ENCODE peak calls at places on chromosomes 6 and 20, in four cellular contexts. K, O, D and W are unnamed samples.

GRCh38 chr6:37316071-37316470 is 37.7 kb upstream of the RNF8 start:
- DNase-seq in K (no peak), O (no peak), D (no peak), W (no peak)

GRCh38 chr6:36285797-36286196 is 15.9 kb downstream of the PNPLA1 start:
- DNase-seq in K (no peak), O (no peak), D (no peak), W (no peak)

GRCh38 chr6:2378046-2378657 is 132.7 kb upstream of the GMDS start:
- DNase-seq in K (no peak), O (no peak), D (no peak), W (no peak)

GRCh38 chr20:57811373-57812020 is 101.7 kb upstream of the PMEPA1 start:
- DNase-seq in K (no peak), O (no peak), D (no peak), W (no peak)

GRCh38 chr6:53042112-53042511 is 23.1 kb upstream of the FBXO9 start:
- DNase-seq in K (peak), O (no peak), D (no peak), W (no peak)

GRCh38 chr6:36753671-36754485 is 56.3 kb downstream of the RAB44 start:
- DNase-seq in K (no peak), O (no peak), D (peak), W (no peak)

GRCh38 chr6:44312901-44313788 is at the start of gene AARS2:
- DNase-seq in K (peak), O (peak), D (peak), W (peak)

GRCh38 chr6:49202923-49203322 is 260.1 kb downstream of the MMUT start:
- DNase-seq in K (no peak), O (no peak), D (no peak), W (no peak)

GRCh38 chr6:93305088-93305487 is 114.3 kb downstream of the EPHA7 start:
- DNase-seq in K (no peak), O (no peak), D (no peak), W (no peak)

DNA sequence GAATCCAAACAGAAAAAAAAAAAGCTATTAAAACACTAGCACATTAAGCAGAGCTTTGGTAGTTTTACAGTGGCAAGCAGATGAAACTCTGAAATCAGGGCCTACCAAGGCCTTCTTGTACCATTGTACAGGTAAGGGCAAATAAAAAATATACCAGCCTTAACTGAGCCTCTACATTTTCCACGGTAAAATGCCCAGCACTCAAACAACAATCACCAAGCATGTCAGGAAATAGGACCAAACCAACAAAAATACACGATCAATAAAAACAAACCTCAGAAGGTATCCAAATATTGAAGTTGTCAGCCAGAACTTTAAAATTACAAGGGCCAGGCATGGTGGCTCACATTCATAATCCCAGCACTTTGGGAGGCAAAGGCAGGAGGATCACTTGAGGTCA is 18.3 kb downstream of the TRERF1 start:
- DNase-seq in K (no peak), O (no peak), D (no peak), W (no peak)
- TF ChIP-seq REST in K (no peak), O (no peak), D (no peak), W (no peak)

GRCh38 chr6:117619178-117619577 is 16.9 kb upstream of the GOPC start:
- DNase-seq in K (no peak), O (no peak), D (no peak), W (no peak)
- TF ChIP-seq GABPA in K (no peak), O (no peak), D (no peak), W (no peak)

GRCh38 chr20:3470627-3471396 is at the start of gene ATRN:
- DNase-seq in K (peak), O (peak), D (peak), W (peak)
- TF ChIP-seq REST in K (no peak), O (peak), D (no peak), W (no peak)

DNA sequence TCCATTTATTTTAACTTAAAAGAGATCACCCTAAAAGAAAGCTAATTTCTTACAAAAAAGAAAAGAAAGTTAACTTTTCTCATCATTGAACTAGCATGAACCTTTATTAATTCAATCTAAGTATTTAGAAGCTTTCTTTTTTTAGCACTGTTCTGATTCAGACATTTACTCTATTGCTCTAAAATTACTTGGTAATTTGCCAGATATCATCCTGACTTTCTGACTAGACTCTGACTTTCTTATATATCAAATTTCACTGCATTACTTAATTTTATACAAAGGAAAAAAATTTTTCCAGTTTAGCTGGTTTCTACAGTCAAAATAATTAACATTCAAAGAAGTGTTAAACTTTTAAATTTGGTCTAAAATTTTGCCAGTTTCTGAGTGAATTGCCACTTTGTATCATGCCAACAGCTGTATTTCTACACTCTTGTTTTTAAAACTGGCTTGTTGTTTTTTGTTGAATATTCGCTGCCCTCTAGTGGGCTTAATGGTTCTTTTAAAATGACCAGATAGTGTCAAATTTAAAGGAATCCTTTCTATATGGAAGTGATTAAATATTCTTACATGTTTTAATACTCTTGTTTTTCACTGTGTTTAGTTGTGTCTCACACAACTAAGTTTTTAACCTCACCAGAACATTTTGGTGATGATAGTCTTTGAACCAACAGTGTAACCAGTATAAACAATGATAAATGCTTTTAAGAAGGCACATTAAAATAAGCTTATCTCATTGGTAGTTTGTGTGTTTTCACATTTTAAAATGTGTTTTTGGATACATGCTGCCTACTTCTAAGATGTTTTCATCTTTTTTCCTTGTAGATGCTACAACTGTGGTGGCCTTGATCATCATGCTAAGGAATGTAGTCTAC is 102.0 kb downstream of the POPDC3 start:
- DNase-seq in K (peak), O (peak), D (peak), W (peak)
- TF ChIP-seq GABPA in K (no peak), O (no peak), D (no peak), W (no peak)

GRCh38 chr6:69796081-69796626 is 656 bp downstream of the LMBRD1 start:
- DNase-seq in K (peak), O (no peak), D (no peak), W (peak)
- TF ChIP-seq REST in K (no peak), O (no peak), D (no peak), W (no peak)